ENCODE peak calls at places on chromosomes 5 and 9, in five cellular contexts. D is GM23338, K is spleen, X is GM12892, S is HCT116. L is an unnamed sample.

GRCh38 chr5:179237770-179238627 is 107.3 kb downstream of the ADAMTS2 start:
- DNase-seq in D (no peak), K (peak), X (no peak), S (no peak), L (no peak)

GRCh38 chr5:150540615-150541396 is 32.9 kb downstream of the NDST1 start:
- DNase-seq in D (no peak), K (peak), X (no peak), S (no peak), L (peak)

GRCh38 chr5:140317859-140318258 is 15.0 kb upstream of the PFDN1 start:
- DNase-seq in D (no peak), K (no peak), X (no peak), S (no peak), L (no peak)

GRCh38 chr5:126656397-126657007 is 55.8 kb downstream of the PHAX start:
- DNase-seq in D (peak), K (no peak), X (no peak), S (peak), L (no peak)

GRCh38 chr9:98010450-98010849 is 27.3 kb downstream of the ANP32B start:
- DNase-seq in D (peak), K (no peak), X (peak), S (no peak), L (no peak)

GRCh38 chr9:111661802-111662491 is 542 bp downstream of the GNG10 start:
- DNase-seq in D (peak), K (peak), X (peak), S (no peak), L (peak)

GRCh38 chr5:63860379-63860778 is 101.9 kb downstream of the HTR1A start:
- DNase-seq in D (peak), K (no peak), X (no peak), S (no peak), L (no peak)

GRCh38 chr5:168877132-168877895 is 298.1 kb upstream of the PANK3 start:
- DNase-seq in D (no peak), K (no peak), X (no peak), S (no peak), L (no peak)

GRCh38 chr5:88660326-88660946 is 222.5 kb downstream of the MEF2C start:
- DNase-seq in D (peak), K (no peak), X (no peak), S (peak), L (no peak)

GRCh38 chr5:37615184-37615583 is 224.7 kb downstream of the GDNF start:
- DNase-seq in D (no peak), K (no peak), X (no peak), S (no peak), L (no peak)

GRCh38 chr9:37390759-37391158 is 31.7 kb upstream of the GRHPR start:
- DNase-seq in D (peak), K (no peak), X (peak), S (peak), L (no peak)

GRCh38 chr5:120808135-120808534 is 344.0 kb downstream of the PRR16 start:
- DNase-seq in D (peak), K (no peak), X (no peak), S (no peak), L (no peak)

GRCh38 chr5:8192840-8193239 is 323.9 kb downstream of the MTRR start:
- DNase-seq in D (no peak), K (no peak), X (no peak), S (no peak), L (no peak)

GRCh38 chr9:28050046-28050445 is 476.8 kb upstream of the C9orf72 start:
- DNase-seq in D (no peak), K (no peak), X (no peak), S (no peak), L (no peak)

GRCh38 chr9:76369583-76369982 is 24.6 kb downstream of the RFK start:
- DNase-seq in D (peak), K (no peak), X (no peak), S (no peak), L (no peak)

GRCh38 chr5:14413331-14413750 is 168.3 kb upstream of the OTULINL start:
- DNase-seq in D (no peak), K (no peak), X (no peak), S (no peak), L (no peak)

GRCh38 chr9:135076876-135077430 is 10.5 kb upstream of the OLFM1 start:
- DNase-seq in D (no peak), K (peak), X (no peak), S (no peak), L (no peak)

GRCh38 chr9:79592736-79593493 is 21.1 kb downstream of the TLE4 start:
- DNase-seq in D (no peak), K (no peak), X (no peak), S (no peak), L (no peak)

GRCh38 chr9:93052791-93053540 is 5.5 kb upstream of the SUSD3 start:
- DNase-seq in D (peak), K (no peak), X (no peak), S (no peak), L (no peak)

GRCh38 chr5:119328753-119329602 is 26.8 kb upstream of the TNFAIP8 start:
- DNase-seq in D (no peak), K (no peak), X (no peak), S (no peak), L (peak)

GRCh38 chr5:145846087-145846486 is 10.9 kb upstream of the PRELID2 start:
- DNase-seq in D (no peak), K (no peak), X (no peak), S (no peak), L (no peak)
- TF ChIP-seq POLR2AphosphoS5 in D (no peak), K (no peak), X (no peak), S (no peak), L (no peak)

GRCh38 chr5:91269198-91269597 is 113.9 kb downstream of the ARRDC3 start:
- DNase-seq in D (no peak), K (no peak), X (no peak), S (no peak), L (no peak)

GRCh38 chr5:91264311-91265051 is 118.6 kb downstream of the ARRDC3 start:
- DNase-seq in D (no peak), K (no peak), X (no peak), S (no peak), L (no peak)

GRCh38 chr5:91271999-91272398 is 111.1 kb downstream of the ARRDC3 start:
- DNase-seq in D (no peak), K (no peak), X (no peak), S (no peak), L (no peak)

GRCh38 chr5:91263898-91264297 is 119.2 kb downstream of the ARRDC3 start:
- DNase-seq in D (no peak), K (no peak), X (no peak), S (no peak), L (no peak)

DNA sequence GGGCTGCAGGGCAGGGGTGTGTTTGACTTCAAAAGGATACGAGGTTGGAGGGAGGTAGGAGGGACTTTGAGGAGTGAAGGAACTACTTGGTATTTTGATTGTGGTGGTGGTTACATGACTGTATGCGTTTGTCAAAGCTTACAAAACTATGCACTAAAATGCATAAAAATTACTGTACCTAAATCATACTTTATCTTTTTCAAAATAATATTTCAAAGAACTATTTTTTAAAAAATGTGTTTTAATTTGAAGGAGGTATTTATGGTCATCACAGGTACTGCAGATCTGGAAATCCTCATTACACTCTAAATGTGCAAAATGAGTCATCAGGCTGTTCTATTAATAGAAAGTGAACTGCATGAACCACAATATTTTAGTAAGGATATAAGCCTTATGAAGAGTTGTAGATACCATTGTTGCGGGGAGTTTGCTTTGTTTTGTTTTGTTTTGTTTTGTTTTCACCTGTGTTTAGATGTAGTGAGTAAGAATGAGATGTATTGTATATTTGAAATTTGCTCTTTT is 116.9 kb downstream of the ARRDC3 start:
- DNase-seq in D (no peak), K (no peak), X (no peak), S (peak), L (no peak)
- TF ChIP-seq POLR2AphosphoS5 in D (no peak), K (no peak), X (no peak), S (no peak), L (no peak)

DNA sequence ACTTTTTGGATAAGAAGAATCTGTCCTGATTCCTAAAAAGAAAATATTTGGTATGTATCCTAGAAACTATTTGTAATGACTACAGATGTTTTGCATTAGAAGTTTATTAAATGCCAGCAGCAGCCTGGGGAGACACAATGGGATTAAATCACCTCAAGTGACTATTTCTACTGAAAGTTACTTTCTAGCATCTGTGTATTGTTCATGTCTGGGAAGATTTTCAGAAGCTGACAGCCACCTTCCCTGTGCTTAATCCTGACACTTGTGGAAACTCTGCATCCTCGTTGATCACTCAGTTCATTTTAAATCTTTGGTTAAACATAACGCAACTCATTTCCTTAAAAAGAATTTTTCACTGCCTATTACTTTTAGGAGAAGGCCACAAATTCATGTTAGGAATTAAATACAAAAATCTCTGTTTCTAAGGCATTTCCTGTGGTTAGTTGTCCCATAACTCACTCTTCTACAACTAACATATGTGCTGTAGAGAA is 209.3 kb upstream of the PPP1R2B start:
- DNase-seq in D (no peak), K (no peak), X (no peak), S (no peak), L (no peak)
- TF ChIP-seq POLR2AphosphoS5 in D (no peak), K (no peak), X (no peak), S (no peak), L (no peak)

GRCh38 chr5:174843263-174844250 is 119.2 kb downstream of the MSX2 start:
- DNase-seq in D (peak), K (no peak), X (no peak), S (no peak), L (no peak)
- TF ChIP-seq POLR2AphosphoS5 in D (no peak), K (no peak), X (no peak), S (no peak), L (no peak)

GRCh38 chr5:134818776-134819175 is 27.0 kb upstream of the C5orf24 start:
- DNase-seq in D (no peak), K (no peak), X (no peak), S (no peak), L (no peak)

GRCh38 chr5:134813407-134813806 is 32.4 kb upstream of the C5orf24 start:
- DNase-seq in D (no peak), K (no peak), X (no peak), S (no peak), L (no peak)

GRCh38 chr5:134819404-134819963 is 26.3 kb upstream of the C5orf24 start:
- DNase-seq in D (no peak), K (no peak), X (no peak), S (no peak), L (no peak)

GRCh38 chr5:134817006-134817405 is 28.8 kb upstream of the C5orf24 start:
- DNase-seq in D (no peak), K (no peak), X (no peak), S (no peak), L (no peak)

GRCh38 chr5:134813827-134814226 is 31.9 kb upstream of the C5orf24 start:
- DNase-seq in D (no peak), K (no peak), X (no peak), S (no peak), L (no peak)
- TF ChIP-seq POLR2AphosphoS5 in D (no peak), K (no peak), X (no peak), S (no peak), L (no peak)

GRCh38 chr9:128120061-128120740 is 7.3 kb downstream of the PTGES2 start:
- DNase-seq in D (no peak), K (peak), X (no peak), S (no peak), L (no peak)

GRCh38 chr9:128118971-128119665 is 8.4 kb downstream of the PTGES2 start:
- DNase-seq in D (no peak), K (peak), X (no peak), S (no peak), L (no peak)

GRCh38 chr9:128118472-128118857 is 9.1 kb downstream of the PTGES2 start:
- DNase-seq in D (no peak), K (peak), X (no peak), S (no peak), L (no peak)

GRCh38 chr9:128116104-128117083 is 11.1 kb downstream of the PTGES2 start:
- DNase-seq in D (no peak), K (peak), X (no peak), S (no peak), L (no peak)

DNA sequence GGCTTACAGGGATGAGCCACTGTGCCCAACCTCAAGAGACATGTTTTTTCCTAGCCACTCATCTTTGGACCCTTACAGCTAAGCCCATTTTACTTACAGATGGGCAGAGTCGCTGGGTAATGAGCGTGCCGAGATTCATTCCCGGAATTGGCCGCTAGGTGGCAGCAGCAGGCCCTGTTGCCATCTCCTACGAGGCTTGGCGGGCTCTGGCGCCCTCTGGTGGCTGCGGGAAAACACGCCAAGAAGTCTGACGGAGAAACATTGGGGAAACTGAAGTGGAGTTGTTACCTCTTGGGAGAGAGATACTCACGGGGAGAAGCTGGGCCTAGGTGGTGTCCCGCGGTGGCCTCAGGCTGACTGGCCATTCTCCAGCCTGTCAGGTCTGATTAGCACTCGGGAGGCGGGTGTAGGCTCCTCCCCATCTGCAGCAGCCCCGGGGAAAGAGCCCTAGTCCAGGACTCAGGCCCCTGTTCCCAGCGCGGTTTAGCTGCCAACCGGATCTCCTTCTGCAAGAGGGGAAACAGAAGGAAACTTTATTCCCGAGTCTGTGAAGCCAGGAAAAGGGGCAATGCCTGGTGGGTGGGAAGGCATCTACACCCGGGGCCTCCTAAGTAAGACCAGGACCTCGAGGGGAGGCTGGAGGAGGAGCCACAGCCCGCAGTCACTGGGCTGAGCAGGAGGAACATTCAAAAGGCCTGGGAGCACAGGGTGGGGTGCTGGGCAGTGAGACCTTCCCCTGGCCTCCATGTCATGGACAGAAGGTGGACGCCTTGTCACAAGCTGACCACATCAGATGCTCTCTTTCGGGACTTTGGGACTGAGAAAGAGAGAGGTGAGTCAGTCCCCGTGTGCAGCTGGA is 9.7 kb downstream of the PTGES2 start:
- DNase-seq in D (peak), K (peak), X (peak), S (peak), L (peak)
- TF ChIP-seq POLR2AphosphoS5 in D (no peak), K (peak), X (no peak), S (no peak), L (peak)

GRCh38 chr5:125311743-125312142 is 565.3 kb upstream of the ZNF608 start:
- DNase-seq in D (no peak), K (no peak), X (no peak), S (no peak), L (no peak)
- TF ChIP-seq POLR2AphosphoS5 in D (no peak), K (no peak), X (no peak), S (no peak), L (no peak)

GRCh38 chr5:15623794-15624193 is 123.8 kb downstream of the FBXL7 start:
- DNase-seq in D (no peak), K (no peak), X (no peak), S (no peak), L (no peak)

GRCh38 chr5:15615859-15616258 is 115.9 kb downstream of the FBXL7 start:
- DNase-seq in D (no peak), K (no peak), X (no peak), S (no peak), L (no peak)

GRCh38 chr5:15620501-15620900 is 120.5 kb downstream of the FBXL7 start:
- DNase-seq in D (no peak), K (no peak), X (no peak), S (no peak), L (no peak)

GRCh38 chr5:15618938-15619337 is 119.0 kb downstream of the FBXL7 start:
- DNase-seq in D (no peak), K (no peak), X (no peak), S (no peak), L (no peak)

GRCh38 chr5:15621094-15621493 is 121.1 kb downstream of the FBXL7 start:
- DNase-seq in D (no peak), K (no peak), X (no peak), S (no peak), L (no peak)
- TF ChIP-seq POLR2AphosphoS5 in D (no peak), K (no peak), X (no peak), S (no peak), L (no peak)

DNA sequence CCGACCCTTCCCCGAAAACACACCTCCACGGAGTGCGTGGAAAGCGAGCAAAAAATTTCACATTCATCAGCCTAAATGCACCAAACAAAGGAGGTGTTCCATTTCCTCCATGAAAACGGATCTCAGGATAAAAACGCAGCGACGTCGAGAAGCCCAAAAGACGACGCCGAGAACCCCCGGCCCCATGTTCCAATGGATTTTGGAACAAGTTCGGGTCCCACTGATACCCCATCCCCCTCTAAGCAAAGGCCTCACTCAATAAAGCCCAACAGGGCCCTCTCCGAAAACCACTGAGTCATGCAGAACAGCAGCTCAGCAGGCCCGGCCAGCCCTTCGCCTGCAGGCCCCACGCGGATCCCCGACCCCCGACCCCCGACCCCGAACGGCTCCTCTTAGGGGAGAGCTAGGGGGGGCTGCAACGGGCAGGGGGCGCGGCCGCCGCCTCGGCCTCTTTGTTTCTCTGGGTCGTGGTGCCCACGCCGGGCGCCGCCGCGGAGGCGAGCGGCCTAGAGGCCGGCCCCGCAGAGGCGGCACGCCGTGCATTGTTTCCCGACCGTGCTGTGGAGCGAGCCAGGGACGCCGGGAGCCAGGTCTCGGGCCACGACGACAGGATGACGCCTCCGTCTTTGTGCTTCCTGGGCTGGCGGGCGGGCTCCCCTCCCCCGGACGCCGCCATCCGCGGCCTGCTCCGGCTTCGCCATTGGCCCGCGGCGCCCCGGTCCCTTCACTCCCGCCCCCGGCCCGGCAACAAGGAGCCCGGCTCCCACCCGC is 915 bp downstream of the ZFAND5 start:
- DNase-seq in D (peak), K (peak), X (peak), S (no peak), L (peak)
- TF ChIP-seq POLR2AphosphoS5 in D (no peak), K (peak), X (no peak), S (no peak), L (peak)